ENCODE peak calls at places on chromosome 4, in four cellular contexts. S is GM12878, G is GM12891, L is K562. V is an unnamed sample.

GRCh38 chr4:41696768-41697167 is 51.8 kb downstream of the PHOX2B start:
- DNase-seq in S (no peak), G (no peak), L (no peak), V (no peak)

GRCh38 chr4:48033825-48034413 is 17.3 kb downstream of the NIPAL1 start:
- DNase-seq in S (no peak), G (no peak), L (peak; percentile 32), V (peak; percentile 55)

GRCh38 chr4:94262163-94263016 is 54.7 kb downstream of the SMARCAD1 start:
- DNase-seq in S (no peak), G (no peak), L (no peak), V (no peak)

GRCh38 chr4:78057600-78058560 is 757 bp downstream of the FRAS1 start:
- DNase-seq in S (no peak), G (no peak), L (no peak), V (peak; percentile 5)

GRCh38 chr4:164368894-164369293 is 385.0 kb upstream of the SMIM31 start:
- DNase-seq in S (no peak), G (no peak), L (no peak), V (no peak)

GRCh38 chr4:107561481-107561880 is 158.6 kb downstream of the PAPSS1 start:
- DNase-seq in S (no peak), G (no peak), L (no peak), V (no peak)

GRCh38 chr4:8913121-8913857 is 41.6 kb upstream of the HMX1 start:
- DNase-seq in S (no peak), G (no peak), L (peak; percentile 2), V (no peak)

GRCh38 chr4:89221175-89221867 is 86.3 kb downstream of the GPRIN3 start:
- DNase-seq in S (no peak), G (no peak), L (no peak), V (no peak)

GRCh38 chr4:52983563-52984303 is 121.6 kb downstream of the RASL11B start:
- DNase-seq in S (no peak), G (peak; percentile 21), L (peak; percentile 59), V (peak; percentile 4)

GRCh38 chr4:17787315-17787714 is 5.9 kb upstream of the FAM184B start:
- DNase-seq in S (no peak), G (no peak), L (no peak), V (no peak)

GRCh38 chr4:155943610-155944329 is 9.9 kb downstream of the CTSO start:
- DNase-seq in S (no peak), G (no peak), L (no peak), V (no peak)

GRCh38 chr4:41487868-41488267 is 50.1 kb upstream of the LIMCH1 start:
- DNase-seq in S (no peak), G (no peak), L (no peak), V (no peak)

GRCh38 chr4:36172650-36173049 is 71.7 kb downstream of the ARAP2 start:
- DNase-seq in S (no peak), G (no peak), L (no peak), V (no peak)

GRCh38 chr4:84503495-84504437 is 4.7 kb upstream of the NKX6-1 start:
- DNase-seq in S (no peak), G (no peak), L (peak; percentile 63), V (peak; percentile 49)

GRCh38 chr4:76547167-76547760 is 112.2 kb downstream of the SHROOM3 start:
- DNase-seq in S (no peak), G (no peak), L (no peak), V (no peak)

GRCh38 chr4:152106113-152106763 is 345.4 kb upstream of the GATB start:
- DNase-seq in S (no peak), G (no peak), L (no peak), V (no peak)

GRCh38 chr4:159487284-159487747 is 384.4 kb downstream of the RAPGEF2 start:
- DNase-seq in S (peak; percentile 17), G (peak; percentile 10), L (peak; percentile 61), V (peak; percentile 44)

GRCh38 chr4:54091637-54092404 is 8.1 kb upstream of the GSX2 start:
- DNase-seq in S (peak; percentile 35), G (no peak), L (peak; percentile 66), V (peak; percentile 61)

GRCh38 chr4:84944952-84945351 is 21.5 kb downstream of the WDFY3 start:
- DNase-seq in S (no peak), G (no peak), L (no peak), V (peak; percentile 74)

GRCh38 chr4:142697303-142697702 is 148.8 kb downstream of the INPP4B start:
- DNase-seq in S (no peak), G (no peak), L (no peak), V (no peak)

GRCh38 chr4:182145360-182145905 is 97.8 kb upstream of the TENM3 start:
- DNase-seq in S (no peak), G (no peak), L (no peak), V (no peak)

GRCh38 chr4:121144021-121144420 is 20.1 kb downstream of the TNIP3 start:
- DNase-seq in S (no peak), G (no peak), L (no peak), V (no peak)

GRCh38 chr4:189202182-189202868 is 738.3 kb upstream of the FRG1 start:
- DNase-seq in S (no peak), G (peak; percentile 7), L (peak; percentile 25), V (peak; percentile 18)

GRCh38 chr4:47239649-47240048 is 208.3 kb downstream of the GABRB1 start:
- DNase-seq in S (no peak), G (no peak), L (no peak), V (no peak)

GRCh38 chr4:76689079-76689817 is 208.7 kb downstream of the SOWAHB start:
- DNase-seq in S (no peak), G (peak; percentile 22), L (no peak), V (no peak)

GRCh38 chr4:60683953-60684352 is 516.2 kb upstream of the ADGRL3 start:
- DNase-seq in S (no peak), G (no peak), L (no peak), V (no peak)

GRCh38 chr4:156762851-156763250 is 208.7 kb downstream of the PDGFC start:
- DNase-seq in S (no peak), G (no peak), L (no peak), V (no peak)

GRCh38 chr4:159358226-159358625 is 255.3 kb downstream of the RAPGEF2 start:
- DNase-seq in S (no peak), G (no peak), L (no peak), V (no peak)

GRCh38 chr4:187550256-187550950 is 445.2 kb upstream of the ZFP42 start:
- DNase-seq in S (no peak), G (no peak), L (no peak), V (no peak)

DNA sequence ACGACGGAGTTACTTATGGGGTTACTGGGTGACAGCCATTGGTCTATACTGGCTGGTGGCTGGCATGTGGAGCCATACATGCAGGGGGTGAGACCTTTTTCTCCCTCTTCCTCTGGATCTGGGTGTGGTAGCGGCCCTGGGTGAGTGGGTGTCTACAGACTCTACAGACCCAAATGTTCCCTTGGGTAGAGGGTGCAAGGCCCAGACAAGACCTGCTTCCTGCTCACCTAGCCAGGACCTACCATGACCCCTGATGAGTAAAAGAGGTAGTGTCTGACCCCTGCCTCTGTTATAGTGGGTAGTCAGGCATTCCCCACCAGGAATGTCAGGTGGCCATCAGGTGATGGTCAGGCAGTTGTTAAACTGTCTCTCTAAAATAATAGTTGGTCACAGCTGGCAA is 66.8 kb downstream of the SLC2A9 start:
- DNase-seq in S (no peak), G (no peak), L (no peak), V (no peak)
- TF ChIP-seq SPI1 in S (no peak), G (no peak), L (no peak), V (no peak)

GRCh38 chr4:10456270-10457254 is 664 bp downstream of the ZNF518B start:
- DNase-seq in S (no peak), G (peak; percentile 60), L (peak; percentile 38), V (no peak)
- TF ChIP-seq SPI1 in S (no peak), G (no peak), L (no peak), V (no peak)

GRCh38 chr4:7660176-7660540 is 225.4 kb upstream of the PSAPL1 start:
- DNase-seq in S (no peak), G (no peak), L (no peak), V (no peak)
- TF ChIP-seq SPI1 in S (no peak), G (no peak), L (no peak), V (no peak)

GRCh38 chr4:37826282-37827029 is at the start of gene PGM2:
- DNase-seq in S (peak; percentile 45), G (peak; percentile 93), L (peak; percentile 87), V (peak; percentile 69)

GRCh38 chr4:37825943-37826281 is 574 bp upstream of the PGM2 start:
- DNase-seq in S (no peak), G (no peak), L (peak; percentile 40), V (no peak)

GRCh38 chr4:37827802-37828321 is 1.4 kb downstream of the PGM2 start:
- DNase-seq in S (no peak), G (no peak), L (no peak), V (no peak)

GRCh38 chr4:37828843-37829242 is 2.4 kb downstream of the PGM2 start:
- DNase-seq in S (no peak), G (no peak), L (no peak), V (no peak)

DNA sequence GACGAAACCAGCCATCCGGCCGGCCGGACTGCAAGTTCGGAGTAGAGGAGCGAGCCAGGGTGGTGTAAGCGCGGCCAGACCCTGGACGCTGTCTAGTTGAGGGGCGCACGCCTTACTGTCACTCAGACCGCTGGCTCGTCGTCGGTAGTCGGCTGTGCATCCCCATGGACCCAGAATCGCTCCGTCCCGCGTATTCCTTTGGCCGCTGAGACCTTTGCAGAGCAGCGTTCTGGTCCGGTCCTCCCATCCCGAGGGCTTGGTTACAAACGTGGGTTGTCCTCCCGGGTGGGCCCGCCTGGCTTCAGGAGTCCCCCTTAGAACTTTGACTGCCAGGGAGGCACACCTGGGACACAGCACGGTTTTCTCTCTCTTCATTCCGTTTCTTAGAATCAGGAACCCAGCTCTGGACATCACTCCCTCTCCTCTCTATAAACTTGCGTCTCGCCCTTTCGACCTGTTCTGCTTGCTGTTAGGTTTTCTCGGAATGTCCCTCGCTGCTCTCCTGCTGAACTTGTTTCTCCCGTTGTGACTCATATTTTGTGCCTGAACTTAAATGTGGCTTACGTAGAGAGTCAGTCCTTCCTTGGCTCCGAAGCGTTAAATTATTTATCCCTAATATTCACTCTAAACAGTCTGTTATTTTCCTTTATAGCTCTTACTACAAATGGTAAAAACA is 682 bp downstream of the PGM2 start:
- DNase-seq in S (no peak), G (peak; percentile 35), L (peak; percentile 23), V (no peak)
- TF ChIP-seq SPI1 in S (no peak), G (no peak), L (no peak), V (no peak)

DNA sequence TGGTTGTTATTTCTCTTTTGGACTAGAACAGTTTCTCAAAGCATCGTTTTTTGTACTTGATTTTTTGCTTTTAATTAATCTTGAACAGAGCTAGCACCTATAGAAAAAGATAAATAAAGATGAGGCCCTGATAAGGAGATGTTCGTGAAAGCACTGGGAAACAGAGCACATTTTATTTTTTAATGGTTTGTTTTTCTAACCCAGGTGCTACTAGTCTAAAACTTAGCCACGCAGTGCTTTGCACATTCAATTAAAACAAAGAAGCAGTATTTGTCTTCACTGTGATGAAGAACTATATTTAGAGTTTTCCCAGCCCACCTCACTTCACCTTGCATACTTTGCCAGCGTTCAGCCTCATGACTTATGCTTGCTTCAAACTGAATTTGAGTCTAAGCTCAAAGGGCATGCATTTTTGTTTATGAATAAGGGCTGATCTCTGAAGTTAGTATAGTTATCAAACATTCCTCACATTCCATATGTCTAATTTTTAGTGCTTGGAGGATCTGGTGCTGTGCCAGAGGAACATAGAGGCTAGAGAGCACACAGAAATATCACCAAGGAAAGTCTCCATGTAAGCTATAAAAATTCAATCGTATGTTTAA is 76.7 kb downstream of the WWC2 start:
- DNase-seq in S (no peak), G (no peak), L (no peak), V (no peak)
- TF ChIP-seq SPI1 in S (no peak), G (no peak), L (no peak), V (no peak)